ENCODE peak calls at places on chromosomes 16 and 17, in four cellular contexts. K is mesendoderm, G is trophoblast cell, P is H1. M is an unnamed sample.

GRCh38 chr16:67542464-67542863 is 13.8 kb downstream of the RIPOR1 start:
- DNase-seq in K (peak; percentile 81), P (no peak), G (peak; percentile 27), M (peak; percentile 61)

GRCh38 chr17:83116311-83116771 is 36.9 kb downstream of the METRNL start:
- DNase-seq in P (no peak), G (no peak), K (no peak), M (no peak)

GRCh38 chr16:67526149-67526732 is 2.4 kb upstream of the RIPOR1 start:
- DNase-seq in K (peak; percentile 43), G (peak; percentile 94), P (no peak), M (no peak)

GRCh38 chr16:47470211-47470610 is 9.1 kb downstream of the PHKB start:
- DNase-seq in K (no peak), P (no peak), G (peak; percentile 61), M (no peak)

GRCh38 chr17:41535764-41536481 is 7.8 kb upstream of the KRT19 start:
- DNase-seq in P (no peak), G (peak; percentile 98), K (peak; percentile 89), M (no peak)

GRCh38 chr17:81414751-81415516 is 19.7 kb downstream of the BAHCC1 start:
- DNase-seq in P (no peak), G (no peak), K (no peak), M (no peak)

GRCh38 chr17:62781826-62782225 is 26.3 kb downstream of the MARCHF10 start:
- DNase-seq in G (peak; percentile 87), P (no peak), K (no peak), M (peak; percentile 10)

GRCh38 chr17:80511222-80512180 is 33.1 kb upstream of the RPTOR start:
- DNase-seq in K (peak; percentile 51), G (no peak), P (peak; percentile 39), M (peak; percentile 82)

GRCh38 chr16:27671410-27671809 is 121.5 kb downstream of the KATNIP start:
- DNase-seq in P (no peak), G (peak; percentile 14), K (peak; percentile 25), M (peak; percentile 40)

GRCh38 chr16:52786105-52786504 is 239.2 kb upstream of the TOX3 start:
- DNase-seq in P (no peak), G (no peak), K (peak; percentile 18), M (no peak)

GRCh38 chr16:86591270-86591669 is 12.9 kb downstream of the FOXL1 start:
- DNase-seq in P (no peak), K (no peak), G (no peak), M (no peak)

GRCh38 chr16:31333686-31334649 is 21.0 kb upstream of the ITGAX start:
- DNase-seq in K (peak; percentile 76), G (peak; percentile 50), P (no peak), M (peak; percentile 61)

GRCh38 chr16:28486266-28486665 is 5.6 kb downstream of the CLN3 start:
- DNase-seq in P (no peak), K (no peak), G (no peak), M (no peak)

GRCh38 chr17:16415031-16415924 is at the start of gene TRPV2:
- DNase-seq in G (peak; percentile 36), K (peak; percentile 68), P (no peak), M (peak; percentile 85)

GRCh38 chr17:64455993-64456885 is 7.3 kb downstream of the MILR1 start:
- DNase-seq in P (no peak), K (no peak), G (no peak), M (no peak)

GRCh38 chr17:28712037-28712704 is 483 bp upstream of the PROCA1 start:
- DNase-seq in K (peak; percentile 81), P (no peak), G (peak; percentile 46), M (peak; percentile 87)

GRCh38 chr17:32523827-32524552 is 37.2 kb downstream of the CDK5R1 start:
- DNase-seq in P (no peak), K (no peak), G (no peak), M (no peak)

GRCh38 chr16:50326835-50327465 is 41.8 kb downstream of the BRD7 start:
- DNase-seq in K (peak; percentile 77), P (no peak), G (peak; percentile 97), M (peak; percentile 33)

GRCh38 chr16:65125322-65125721 is 3.5 kb upstream of the CDH11 start:
- DNase-seq in G (no peak), P (no peak), K (no peak), M (no peak)

GRCh38 chr16:68776821-68777485 is 39.9 kb downstream of the CDH1 start:
- DNase-seq in P (no peak), G (peak; percentile 26), K (no peak), M (no peak)

GRCh38 chr16:68539704-68540370 is 746 bp downstream of the ZFP90 start:
- DNase-seq in P (no peak), K (peak; percentile 24), G (peak; percentile 14), M (peak; percentile 31)

GRCh38 chr17:49440581-49440980 is 25.9 kb upstream of the PHB1 start:
- DNase-seq in K (no peak), P (no peak), G (no peak), M (peak; percentile 12)

GRCh38 chr16:57299009-57299718 is 14.7 kb upstream of the PLLP start:
- DNase-seq in P (no peak), K (no peak), G (no peak), M (no peak)

GRCh38 chr17:72472116-72472515 is 351.3 kb downstream of the SOX9 start:
- DNase-seq in P (no peak), K (no peak), G (no peak), M (no peak)

GRCh38 chr17:72474243-72474642 is 353.4 kb downstream of the SOX9 start:
- DNase-seq in G (no peak), K (no peak), P (no peak), M (no peak)

GRCh38 chr17:72467841-72468653 is 347.2 kb downstream of the SOX9 start:
- DNase-seq in P (no peak), K (peak; percentile 66), G (peak; percentile 26), M (peak; percentile 56)

GRCh38 chr17:72470338-72471133 is 349.7 kb downstream of the SOX9 start:
- DNase-seq in K (no peak), G (no peak), P (no peak), M (no peak)

DNA sequence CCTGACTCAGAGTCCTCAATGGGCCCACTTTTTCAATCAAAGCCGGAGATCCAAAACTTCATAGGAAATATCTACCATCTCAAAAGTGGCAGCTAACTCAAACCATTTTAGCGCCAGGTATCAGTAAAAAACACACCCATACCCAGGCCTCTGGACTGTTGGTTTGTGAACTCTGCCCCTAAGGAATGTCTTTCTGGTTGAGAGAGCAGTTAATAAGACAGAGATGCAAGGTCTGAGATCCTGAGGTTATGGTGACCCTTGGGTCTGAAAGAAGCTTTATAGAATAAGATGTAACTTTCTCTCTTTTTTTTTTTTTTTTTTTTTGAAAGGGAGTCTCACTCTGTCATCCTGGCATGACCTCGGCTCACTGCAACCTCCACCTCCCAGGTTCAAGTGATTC is 350.5 kb downstream of the SOX9 start:
- DNase-seq in G (no peak), K (no peak), P (no peak), M (no peak)
- H3K79me2 ChIP-seq in G (no peaks in the 10 kb centered on the region), K (no peaks in the 10 kb centered on the region), P (no peaks in the 10 kb centered on the region), M (no peaks in the 10 kb centered on the region)

GRCh38 chr17:68437979-68438877 is 19.1 kb downstream of the WIPI1 start:
- DNase-seq in G (peak; percentile 16), P (no peak), K (peak; percentile 75), M (peak; percentile 51)
- H4K8ac ChIP-seq in G (no peak overlapping the region), P (no peak overlapping the region), K (no peak overlapping the region), M (no peak overlapping the region)

DNA sequence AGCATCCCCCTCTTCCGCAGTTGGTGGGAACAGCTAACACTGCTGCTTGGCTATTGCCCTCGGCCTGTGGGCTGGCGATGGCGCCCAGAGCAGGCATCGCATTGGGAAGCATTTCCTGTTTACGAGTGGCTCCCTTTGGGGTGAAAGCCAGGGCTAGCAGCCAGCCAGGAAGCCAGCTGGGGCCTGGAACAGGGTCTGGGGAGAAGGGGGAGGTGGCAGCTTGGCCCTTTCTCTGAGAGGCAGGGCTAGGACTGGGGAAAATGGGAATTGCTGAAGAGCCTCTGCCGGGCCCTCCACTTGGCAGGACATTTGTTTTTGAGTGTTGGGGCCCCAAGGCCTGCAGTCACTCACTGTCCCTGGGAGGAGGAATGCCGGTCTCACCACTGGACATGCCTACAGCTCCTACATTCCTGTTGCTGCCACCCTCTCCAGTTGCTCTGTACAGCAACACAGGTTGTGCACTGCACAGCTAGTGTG is 2.5 kb upstream of the MTSS2 start:
- DNase-seq in P (no peak), K (no peak), G (no peak), M (no peak)
- H3K27ac ChIP-seq in P (no peak overlapping the region), K (no peak overlapping the region), G (no peak overlapping the region), M (no peak overlapping the region)

DNA sequence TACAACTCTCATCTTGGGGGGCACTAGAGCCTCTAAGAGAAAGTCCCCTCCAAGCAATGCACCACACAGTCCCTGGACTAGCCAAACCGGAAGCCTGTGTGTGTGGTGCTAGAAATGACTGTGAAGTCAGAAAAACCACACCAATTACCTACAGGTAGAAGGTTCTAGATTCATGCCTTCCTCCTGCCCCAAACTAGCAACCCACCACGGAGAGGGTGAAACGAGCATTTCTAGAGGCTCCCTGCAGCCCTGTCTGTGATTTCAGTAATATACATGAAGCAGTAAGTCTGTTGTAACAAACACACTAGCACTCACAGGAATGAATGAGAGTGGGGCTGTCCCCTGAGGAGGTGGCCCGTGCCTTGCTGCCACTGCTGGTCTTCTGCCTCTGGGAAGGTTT is 13.6 kb downstream of the ZFHX3 start:
- DNase-seq in P (no peak), G (no peak), K (no peak), M (no peak)
- H3K79me2 ChIP-seq in P (no peaks in the 10 kb centered on the region), G (peaks cover 31% of the 10 kb centered on the region), K (no peaks in the 10 kb centered on the region), M (no peaks in the 10 kb centered on the region)

DNA sequence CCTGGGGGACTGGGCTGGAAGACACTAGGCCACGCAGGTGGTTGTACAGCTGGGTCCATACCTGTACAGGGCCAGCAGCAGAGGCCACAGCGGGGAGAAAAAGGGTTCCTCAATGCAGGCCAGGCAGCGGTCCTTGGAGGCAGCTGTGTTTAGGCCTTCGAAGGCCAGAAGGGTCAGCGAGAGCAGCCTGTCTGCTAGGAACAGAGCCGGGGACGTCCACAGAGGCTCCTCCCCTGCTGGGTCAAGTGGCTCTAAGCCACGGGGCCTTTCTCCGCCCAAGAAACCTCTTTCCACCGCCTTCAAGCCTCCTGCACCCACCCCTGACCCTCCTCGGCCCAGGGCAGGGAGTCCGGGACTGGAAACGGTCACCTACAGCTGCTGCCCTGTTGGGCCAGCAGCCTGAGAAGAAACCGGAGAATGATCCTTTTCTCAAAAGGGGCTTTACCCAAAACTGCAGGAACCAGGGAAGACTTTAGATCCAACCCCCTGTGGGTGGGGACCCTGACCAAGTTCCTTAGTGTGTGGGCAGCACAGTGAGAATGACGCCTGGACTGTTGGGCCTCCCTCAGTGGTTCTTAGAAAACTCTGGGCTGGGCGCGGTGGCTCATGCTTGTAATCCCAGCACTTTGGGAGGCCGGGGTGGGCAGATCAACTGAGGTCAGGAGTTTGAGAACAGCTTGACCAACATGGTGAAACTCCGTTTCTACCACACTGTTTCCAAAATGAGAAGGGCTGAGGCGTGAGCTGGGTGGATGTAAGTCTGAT is 8.4 kb upstream of the SPATA2L start:
- DNase-seq in K (no peak), P (no peak), G (no peak), M (no peak)
- H4K8ac ChIP-seq in K (no peak overlapping the region), P (no peak overlapping the region), G (no peak overlapping the region), M (no peak overlapping the region)

GRCh38 chr16:10367616-10368188 is 18.2 kb upstream of the ATF7IP2 start:
- DNase-seq in K (no peak), P (no peak), G (no peak), M (no peak)
- H3K27ac ChIP-seq in K (no peak overlapping the region), P (no peak overlapping the region), G (no peak overlapping the region), M (no peak overlapping the region)

M was measured in H9.